ENCODE peak calls at places on chromosome 11, in four cellular contexts. K is tibial nerve, R is astrocyte of the cerebellum, Q is neural progenitor cell. N is an unnamed sample.
A peak's percentile ranks its signal among the peaks of the same experiment; 100 is the strongest.

GRCh38 chr11:18397921-18398320 is 3.6 kb downstream of the LDHA start:
- DNase-seq in K (no peak), R (no peak), Q (no peak), N (no peak)

GRCh38 chr11:9148727-9149126 is 57.3 kb upstream of the SCUBE2 start:
- DNase-seq in K (no peak), R (no peak), Q (no peak), N (no peak)

GRCh38 chr11:14582835-14583234 is 60.8 kb upstream of the PDE3B start:
- DNase-seq in K (no peak), R (no peak), Q (no peak), N (no peak)

GRCh38 chr11:45794169-45794568 is 10.8 kb upstream of the SLC35C1 start:
- DNase-seq in K (no peak), R (no peak), Q (no peak), N (no peak)

GRCh38 chr11:123475478-123475877 is 45.4 kb downstream of the GRAMD1B start:
- DNase-seq in K (no peak), R (no peak), Q (peak; percentile 69), N (no peak)

GRCh38 chr11:108616549-108616948 is 23.0 kb upstream of the EXPH5 start:
- DNase-seq in K (no peak), R (peak; percentile 69), Q (no peak), N (peak; percentile 98)

GRCh38 chr11:10605941-10606381 is 37.5 kb upstream of the LYVE1 start:
- DNase-seq in K (no peak), R (no peak), Q (peak; percentile 45), N (no peak)

GRCh38 chr11:8033312-8033715 is 46.2 kb downstream of the EIF3F start:
- DNase-seq in K (peak; percentile 71), R (peak; percentile 87), Q (peak; percentile 86), N (no peak)

GRCh38 chr11:19727246-19727645 is 14.6 kb downstream of the NAV2 start:
- DNase-seq in K (no peak), R (no peak), Q (no peak), N (no peak)

GRCh38 chr11:13685461-13686108 is 17.1 kb downstream of the FAR1 start:
- DNase-seq in K (no peak), R (no peak), Q (no peak), N (no peak)

GRCh38 chr11:130002352-130002845 is at the start of gene PRDM10:
- DNase-seq in K (peak; percentile 87), R (peak; percentile 74), Q (peak; percentile 94), N (peak; percentile 52)

GRCh38 chr11:126391970-126392637 is 36.6 kb downstream of the ST3GAL4 start:
- DNase-seq in K (peak; percentile 9), R (no peak), Q (peak; percentile 31), N (no peak)

GRCh38 chr11:2776351-2777061 is 76.7 kb upstream of the KCNQ1OT1 start:
- DNase-seq in K (peak; percentile 10), R (no peak), Q (no peak), N (no peak)

GRCh38 chr11:6705905-6706535 is 22.9 kb upstream of the MRPL17 start:
- DNase-seq in K (peak; percentile 32), R (no peak), Q (peak; percentile 73), N (no peak)

GRCh38 chr11:10666556-10666955 is 27.0 kb downstream of the IRAG1 start:
- DNase-seq in K (no peak), R (no peak), Q (no peak), N (no peak)

GRCh38 chr11:122617297-122617696 is 38.2 kb upstream of the UBASH3B start:
- DNase-seq in K (no peak), R (no peak), Q (no peak), N (no peak)

GRCh38 chr11:95977534-95978174 is 53.7 kb upstream of the MTMR2 start:
- DNase-seq in K (no peak), R (no peak), Q (no peak), N (no peak)

GRCh38 chr11:9859491-9860305 is 195.8 kb downstream of the SWAP70 start:
- DNase-seq in K (no peak), R (peak; percentile 40), Q (no peak), N (no peak)

GRCh38 chr11:74672956-74673895 is 58.0 kb downstream of the CHRDL2 start:
- DNase-seq in K (no peak), R (peak; percentile 97), Q (no peak), N (peak; percentile 83)

GRCh38 chr11:95308512-95309035 is 77.6 kb upstream of the SESN3 start:
- DNase-seq in K (no peak), R (no peak), Q (no peak), N (no peak)

GRCh38 chr11:112497826-112498225 is 237.2 kb upstream of the PLET1 start:
- DNase-seq in K (no peak), R (no peak), Q (no peak), N (no peak)

GRCh38 chr11:57155400-57155799 is 26.4 kb upstream of the LRRC55 start:
- DNase-seq in K (no peak), R (no peak), Q (no peak), N (no peak)

GRCh38 chr11:10858505-10859360 is 880 bp upstream of the ZBED5 start:
- DNase-seq in K (peak; percentile 36), R (no peak), Q (peak; percentile 82), N (no peak)

GRCh38 chr11:73011126-73011817 is 130.8 kb downstream of the FCHSD2 start:
- DNase-seq in K (no peak), R (no peak), Q (no peak), N (no peak)

GRCh38 chr11:67117667-67118058 is 1.4 kb upstream of the KDM2A start:
- DNase-seq in K (no peak), R (no peak), Q (peak; percentile 62), N (no peak)

GRCh38 chr11:9765320-9766101 is 101.6 kb downstream of the SWAP70 start:
- DNase-seq in K (peak; percentile 42), R (peak; percentile 84), Q (peak; percentile 25), N (peak; percentile 23)

GRCh38 chr11:13337986-13338436 is 60.4 kb downstream of the BMAL1 start:
- DNase-seq in K (no peak), R (no peak), Q (no peak), N (peak; percentile 71)

GRCh38 chr11:3962406-3962840 is 107.0 kb downstream of the STIM1 start:
- DNase-seq in K (no peak), R (no peak), Q (no peak), N (no peak)

GRCh38 chr11:95266751-95267374 is 35.9 kb upstream of the SESN3 start:
- DNase-seq in K (no peak), R (no peak), Q (no peak), N (no peak)

GRCh38 chr11:130671801-130672700 is 223.6 kb downstream of the ADAMTS15 start:
- DNase-seq in K (no peak), R (peak; percentile 91), Q (peak; percentile 51), N (peak; percentile 83)

DNA sequence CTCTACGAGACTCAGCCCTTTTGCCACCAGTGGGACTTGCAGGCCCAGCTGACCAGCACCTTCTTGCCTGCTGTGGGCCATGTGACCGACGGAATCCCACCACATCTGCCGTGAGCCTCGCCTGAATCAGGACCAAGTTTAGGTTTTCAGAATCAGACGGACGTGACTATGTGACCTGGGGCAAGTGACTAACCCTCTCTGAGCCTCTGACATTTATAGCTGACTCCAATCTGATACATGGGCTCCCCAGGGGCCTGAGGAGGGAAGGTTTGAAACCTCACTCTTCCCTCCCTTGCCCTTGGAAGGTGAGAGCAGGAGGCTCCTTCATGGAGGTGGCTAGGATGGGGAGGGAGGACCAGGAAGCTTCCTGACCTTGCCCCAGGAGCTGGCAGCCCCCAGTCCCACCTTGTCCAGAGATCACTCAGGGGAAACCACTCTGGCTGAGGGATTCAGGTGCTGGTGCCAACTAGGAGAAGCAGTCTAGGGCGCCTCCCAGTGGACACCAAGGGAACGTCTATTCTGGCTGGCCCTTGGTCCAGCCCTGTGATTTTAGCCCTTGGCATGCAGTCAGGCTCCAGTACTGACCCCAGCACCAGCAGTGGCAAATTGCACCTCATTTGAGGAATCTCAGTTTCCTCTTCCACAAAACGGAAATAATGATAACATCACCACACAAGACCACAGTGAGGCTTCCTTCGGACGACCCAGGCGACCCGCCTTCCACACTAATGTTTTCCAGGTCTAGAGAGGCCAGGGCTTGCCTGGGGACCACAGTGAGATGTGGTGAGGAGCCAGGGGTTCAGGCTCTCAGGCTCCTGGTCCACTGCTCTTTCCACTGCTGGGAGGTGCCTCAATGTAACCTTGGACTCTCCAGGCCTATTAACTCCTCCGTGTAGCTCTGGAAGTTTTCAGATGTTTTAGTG is 47.2 kb upstream of the SYT7 start:
- DNase-seq in K (no peak), R (peak; percentile 36), Q (peak; percentile 86), N (no peak)
- TF ChIP-seq CTCF in K (peak; percentile 52), R (peak; percentile 88), Q (peak; percentile 92), N (peak; percentile 91)

GRCh38 chr11:116986521-116987105 is 111.6 kb downstream of the SIK3 start:
- DNase-seq in K (no peak), R (peak; percentile 24), Q (no peak), N (peak; percentile 22)
- H3K4me3 ChIP-seq in K (no peak overlapping the region), R (no peak overlapping the region), Q (no peak overlapping the region), N (no peak overlapping the region)

GRCh38 chr11:101620026-101620425 is 36.2 kb upstream of the TRPC6 start:
- DNase-seq in K (no peak), R (no peak), Q (no peak), N (no peak)
- TF ChIP-seq CTCF in K (no peak), R (no peak), Q (no peak), N (no peak)

DNA sequence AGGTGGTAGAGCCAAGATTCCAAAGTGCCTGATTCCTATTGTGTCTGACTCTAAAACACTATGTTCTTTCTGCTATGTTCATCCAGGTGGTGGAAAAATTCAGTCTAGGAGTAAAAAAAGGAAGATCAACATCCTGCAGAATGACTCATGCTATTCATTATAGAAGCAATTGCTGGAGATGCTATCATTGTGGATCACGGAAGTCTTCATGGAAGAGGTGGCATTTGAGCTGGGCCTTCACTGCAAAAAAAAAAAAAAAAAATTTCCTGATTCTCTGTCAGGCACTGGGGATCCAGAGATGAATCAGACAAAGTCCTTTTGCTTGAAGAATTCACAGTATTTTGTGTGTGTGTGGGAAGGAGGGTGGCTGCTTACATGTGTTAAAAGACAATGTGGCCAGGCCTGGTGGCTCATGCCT is 1.4 kb upstream of the UVRAG start:
- DNase-seq in K (no peak), R (no peak), Q (no peak), N (no peak)
- H3K4me3 ChIP-seq in K (no peak overlapping the region), R (no peak overlapping the region), Q (peak overlapping the region; percentile 77), N (peak overlapping the region; percentile 92)